ENCODE peak calls at places on chromosome 22, in four cellular contexts. One of them, this sample, is unnamed.

GRCh38 chr22:24809331-24809730 is 3.3 kb downstream of the SGSM1 start:
- DNase-seq in neural progenitor cell: no peak
- DNase-seq in fibroblast of lung: no peak
- DNase-seq in PC-3: no peak
- DNase-seq in this sample: no peak

GRCh38 chr22:31977141-31977781 is 32.9 kb downstream of the YWHAH start:
- DNase-seq in neural progenitor cell: peak; percentile 87
- DNase-seq in fibroblast of lung: peak; percentile 67
- DNase-seq in PC-3: peak; percentile 80
- DNase-seq in this sample: peak; percentile 80

GRCh38 chr22:49274754-49275380 is 552.8 kb downstream of the BRD1 start:
- DNase-seq in neural progenitor cell: no peak
- DNase-seq in fibroblast of lung: no peak
- DNase-seq in PC-3: no peak
- DNase-seq in this sample: no peak

GRCh38 chr22:17418890-17419324 is 49.6 kb downstream of the CECR2 start:
- DNase-seq in neural progenitor cell: peak; percentile 9
- DNase-seq in fibroblast of lung: no peak
- DNase-seq in PC-3: no peak
- DNase-seq in this sample: no peak

GRCh38 chr22:25134028-25134427 is 65.6 kb upstream of the CRYBB3 start:
- DNase-seq in neural progenitor cell: no peak
- DNase-seq in fibroblast of lung: no peak
- DNase-seq in PC-3: peak; percentile 61
- DNase-seq in this sample: no peak

GRCh38 chr22:26977741-26978140 is 320.4 kb downstream of the MIAT start:
- DNase-seq in neural progenitor cell: peak; percentile 63
- DNase-seq in fibroblast of lung: no peak
- DNase-seq in PC-3: no peak
- DNase-seq in this sample: no peak

GRCh38 chr22:49062155-49063039 is 765.3 kb downstream of the BRD1 start:
- DNase-seq in neural progenitor cell: no peak
- DNase-seq in fibroblast of lung: no peak
- DNase-seq in PC-3: no peak
- DNase-seq in this sample: no peak

GRCh38 chr22:50628543-50629134 is 687 bp upstream of the ARSA start:
- DNase-seq in neural progenitor cell: no peak
- DNase-seq in fibroblast of lung: no peak
- DNase-seq in PC-3: no peak
- DNase-seq in this sample: no peak

GRCh38 chr22:50546326-50547230 is 879 bp downstream of the KLHDC7B start:
- DNase-seq in neural progenitor cell: no peak
- DNase-seq in fibroblast of lung: no peak
- DNase-seq in PC-3: no peak
- DNase-seq in this sample: no peak

GRCh38 chr22:39115570-39115969 is 18.5 kb downstream of the APOBEC3H start:
- DNase-seq in neural progenitor cell: no peak
- DNase-seq in fibroblast of lung: no peak
- DNase-seq in PC-3: no peak
- DNase-seq in this sample: no peak
- H3K9ac ChIP-seq in neural progenitor cell: no peak overlapping the region
- H3K9ac ChIP-seq in fibroblast of lung: no peak overlapping the region
- H3K9ac ChIP-seq in PC-3: no peak overlapping the region
- H3K9ac ChIP-seq in this sample: no peak overlapping the region

GRCh38 chr22:37567991-37568390 is 7.7 kb downstream of the CDC42EP1 start:
- DNase-seq in neural progenitor cell: no peak
- DNase-seq in fibroblast of lung: no peak
- DNase-seq in PC-3: no peak
- DNase-seq in this sample: no peak

GRCh38 chr22:37569921-37570660 is 9.8 kb downstream of the LGALS2 start:
- DNase-seq in neural progenitor cell: no peak
- DNase-seq in fibroblast of lung: no peak
- DNase-seq in PC-3: peak; percentile 48
- DNase-seq in this sample: no peak

GRCh38 chr22:37569009-37569920 is 9.0 kb downstream of the CDC42EP1 start:
- DNase-seq in neural progenitor cell: no peak
- DNase-seq in fibroblast of lung: no peak
- DNase-seq in PC-3: no peak
- DNase-seq in this sample: no peak

GRCh38 chr22:37566903-37567798 is 6.9 kb downstream of the CDC42EP1 start:
- DNase-seq in neural progenitor cell: peak; percentile 88
- DNase-seq in fibroblast of lung: peak; percentile 57
- DNase-seq in PC-3: peak; percentile 93
- DNase-seq in this sample: peak; percentile 72

GRCh38 chr22:37568448-37569008 is 8.2 kb downstream of the CDC42EP1 start:
- DNase-seq in neural progenitor cell: no peak
- DNase-seq in fibroblast of lung: no peak
- DNase-seq in PC-3: no peak
- DNase-seq in this sample: no peak
- H3K4me1 ChIP-seq in neural progenitor cell: no peaks in the 10 kb centered on the region
- H3K4me1 ChIP-seq in fibroblast of lung: peaks cover 14% of the 10 kb centered on the region
- H3K4me1 ChIP-seq in PC-3: peaks cover 37% of the 10 kb centered on the region
- H3K4me1 ChIP-seq in this sample: peaks cover 24% of the 10 kb centered on the region

DNA sequence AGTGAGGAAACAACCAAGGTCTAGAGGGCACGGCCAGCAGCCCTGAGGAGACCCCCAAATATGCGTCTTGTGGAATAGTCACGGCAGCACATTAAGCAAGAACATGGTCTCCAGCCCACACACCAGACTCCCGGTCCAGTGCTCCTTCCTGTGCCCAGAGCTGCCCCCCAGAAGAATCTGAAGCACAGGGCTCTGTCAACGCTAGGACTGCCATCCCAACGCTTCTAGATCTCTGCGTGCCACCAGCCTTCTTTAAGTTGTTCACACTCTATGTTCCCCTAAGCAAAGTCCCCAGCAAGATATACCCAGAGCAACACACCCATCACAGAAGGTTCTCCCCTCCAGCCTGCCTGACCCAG is 3.5 kb upstream of the SEC14L2 start:
- DNase-seq in neural progenitor cell: no peak
- DNase-seq in fibroblast of lung: no peak
- DNase-seq in PC-3: no peak
- DNase-seq in this sample: no peak
- H3K9ac ChIP-seq in neural progenitor cell: no peak overlapping the region
- H3K9ac ChIP-seq in fibroblast of lung: no peak overlapping the region
- H3K9ac ChIP-seq in PC-3: no peak overlapping the region
- H3K9ac ChIP-seq in this sample: no peak overlapping the region

DNA sequence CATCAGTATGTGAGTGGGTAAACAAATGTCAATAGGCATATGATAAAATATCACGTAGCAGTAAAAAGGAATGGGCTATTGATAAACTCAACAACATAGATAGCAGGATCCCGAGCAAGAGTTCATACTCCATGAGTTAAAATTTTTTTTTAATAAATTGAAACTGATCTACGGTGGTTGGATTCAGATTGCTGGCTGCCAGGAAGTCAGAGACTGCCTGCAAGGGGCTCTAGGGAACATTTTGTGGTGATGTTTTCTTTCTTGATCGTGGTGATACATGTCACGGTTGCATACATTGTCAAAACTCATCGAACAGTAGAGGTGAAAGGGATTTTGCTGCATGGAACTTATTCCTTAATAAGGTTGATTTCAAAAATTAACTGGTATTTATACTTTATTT is 62.6 kb upstream of the WNT7B start:
- DNase-seq in neural progenitor cell: no peak
- DNase-seq in fibroblast of lung: no peak
- DNase-seq in PC-3: no peak
- DNase-seq in this sample: no peak
- H3K4me1 ChIP-seq in neural progenitor cell: peaks cover 16% of the 10 kb centered on the region
- H3K4me1 ChIP-seq in fibroblast of lung: peaks cover 20% of the 10 kb centered on the region
- H3K4me1 ChIP-seq in PC-3: peaks cover 52% of the 10 kb centered on the region
- H3K4me1 ChIP-seq in this sample: peaks cover 55% of the 10 kb centered on the region